ENCODE peak calls at places on chromosomes 2 and 18, in five cellular contexts. E is endothelial cell of umbilical vein, D is HepG2, M is WTC11, V is HCT116. J is an unnamed sample.

GRCh38 chr2:109297566-109298205 is 168.7 kb downstream of the SH3RF3 start:
- DNase-seq in E (no peak), D (no peak), M (no peak), V (no peak), J (no peak)

GRCh38 chr2:54570925-54571694 is 115.0 kb downstream of the SPTBN1 start:
- DNase-seq in E (peak; percentile 84), D (peak; percentile 79), M (no peak), V (no peak), J (peak; percentile 97)

GRCh38 chr2:240531038-240531437 is 26.8 kb downstream of the ANKMY1 start:
- DNase-seq in E (no peak), D (no peak), M (no peak), V (no peak), J (no peak)

GRCh38 chr2:189287982-189288494 is 108.5 kb upstream of the COL5A2 start:
- DNase-seq in E (peak; percentile 82), D (peak; percentile 49), M (no peak), V (peak; percentile 34), J (peak; percentile 39)

GRCh38 chr2:206693399-206694137 is 24.6 kb downstream of the DYTN start:
- DNase-seq in E (peak; percentile 71), D (peak; percentile 65), M (no peak), V (peak; percentile 75), J (peak; percentile 75)

GRCh38 chr2:231640646-231641111 is 48.0 kb downstream of the TEX44 start:
- DNase-seq in E (peak; percentile 35), D (no peak), M (no peak), V (peak; percentile 65), J (peak; percentile 74)

GRCh38 chr2:68195096-68195495 is 37.4 kb downstream of the PNO1 start:
- DNase-seq in E (peak; percentile 59), D (no peak), M (no peak), V (no peak), J (no peak)

GRCh38 chr2:66433945-66434678 is 813 bp upstream of the MEIS1 start:
- DNase-seq in E (peak; percentile 86), D (peak; percentile 33), M (peak; percentile 67), V (no peak), J (peak; percentile 68)

GRCh38 chr2:99488999-99489757 is 639 bp downstream of the REV1 start:
- DNase-seq in E (peak; percentile 61), D (peak; percentile 65), M (peak; percentile 54), V (no peak), J (peak; percentile 78)

DNA sequence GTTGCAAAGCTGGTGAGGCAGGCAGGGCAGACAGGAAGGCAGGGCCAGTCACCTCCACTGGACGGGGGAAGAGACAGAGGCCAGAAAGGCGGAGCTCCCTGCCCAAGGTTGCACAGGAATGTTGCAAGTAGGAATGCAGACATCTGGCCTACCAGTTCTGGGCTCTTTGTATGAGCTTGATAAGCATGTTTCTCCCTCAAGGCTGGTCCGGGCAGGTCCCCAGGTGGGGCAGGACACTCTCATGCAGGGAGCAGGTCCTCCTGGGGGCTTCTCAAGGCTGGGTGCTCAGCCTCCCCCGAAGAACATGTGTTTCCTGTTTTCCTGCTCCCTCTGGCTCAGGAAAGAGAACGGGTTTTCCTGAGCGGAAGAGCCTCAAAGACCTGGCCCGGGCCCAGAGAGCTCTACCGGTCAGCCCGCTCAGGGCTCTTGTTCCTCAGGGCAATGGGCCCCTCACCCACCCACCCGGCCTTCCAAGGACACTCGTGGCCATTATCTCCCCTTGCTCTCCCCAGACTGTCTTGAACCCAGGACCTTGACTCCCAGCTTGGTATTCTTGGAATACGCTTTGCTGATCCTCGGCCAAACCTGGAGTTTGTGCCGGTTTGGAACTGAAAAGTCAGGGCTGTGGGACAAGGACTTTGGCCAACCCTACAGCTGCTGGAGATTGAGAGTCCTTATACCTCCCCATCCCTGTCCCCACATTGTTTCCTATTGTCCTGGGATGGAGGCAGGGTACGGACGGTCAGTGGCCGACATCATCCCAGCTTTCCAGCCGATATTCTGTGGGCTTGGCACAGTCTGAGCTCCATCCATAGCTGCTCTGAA is 87.7 kb upstream of the HAAO start:
- DNase-seq in E (peak; percentile 95), D (no peak), M (no peak), V (no peak), J (no peak)
- TF ChIP-seq MAX in E (peak; percentile 44), D (no peak), M (no peak), V (no peak), J (no peak)

GRCh38 chr2:94759211-94759610 is 112.0 kb upstream of the TEKT4 start:
- DNase-seq in E (no peak), D (peak; percentile 44), M (no peak), V (peak; percentile 23), J (peak; percentile 77)
- TF ChIP-seq CTCF in E (no peak), D (peak; percentile 21), M (no peak), V (peak; percentile 17), J (peak; percentile 44)

DNA sequence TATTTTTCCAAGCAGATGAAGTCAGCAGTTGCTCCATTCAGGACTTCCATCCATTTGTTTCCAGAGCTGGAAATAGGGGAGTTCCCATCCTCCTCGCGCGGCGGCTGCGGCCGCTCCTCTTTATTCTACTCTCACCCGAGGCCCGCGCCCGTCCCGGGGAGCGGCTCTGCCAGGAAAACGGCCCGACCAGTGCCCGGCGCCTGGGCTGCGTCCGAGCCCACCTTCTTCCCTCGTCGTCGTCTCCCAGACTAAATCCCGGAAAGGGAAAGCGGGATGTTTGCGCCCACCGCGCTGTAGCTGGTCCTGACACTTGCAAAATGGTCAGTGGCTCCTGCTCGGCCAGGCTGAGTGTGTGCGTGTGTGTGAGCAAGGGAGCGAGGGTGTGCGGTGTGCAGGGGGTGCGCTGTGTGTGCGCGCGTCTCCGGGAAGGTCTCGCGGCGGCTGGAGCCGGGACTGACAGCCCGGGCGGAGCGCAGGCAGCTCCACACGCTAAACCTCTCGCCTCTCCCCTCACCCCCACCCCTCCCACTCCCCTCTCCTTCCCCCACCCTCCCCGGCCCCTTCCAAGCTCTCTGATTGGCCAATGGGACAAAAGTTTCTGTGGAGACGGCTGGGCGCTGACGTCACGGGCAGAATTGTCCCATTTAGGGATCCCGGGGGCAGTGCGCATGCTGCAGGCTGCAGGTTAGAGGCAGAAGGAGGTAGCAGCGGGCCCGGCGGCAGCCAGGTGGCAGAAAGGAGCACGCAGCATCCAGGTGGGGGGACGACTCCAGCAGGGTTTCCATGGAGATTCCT is at the start of gene NOL4:
- DNase-seq in E (peak; percentile 19), D (peak; percentile 51), M (peak; percentile 99), V (no peak), J (no peak)
- TF ChIP-seq MAX in E (no peak), D (no peak), M (peak; percentile 15), V (no peak), J (no peak)

GRCh38 chr2:212686285-212686895 is 147.8 kb upstream of the ERBB4 start:
- DNase-seq in E (peak; percentile 67), D (peak; percentile 49), M (peak; percentile 56), V (peak; percentile 44), J (peak; percentile 65)
- TF ChIP-seq CTCF in E (peak; percentile 68), D (peak; percentile 78), M (peak; percentile 69), V (peak; percentile 84), J (peak; percentile 64)

DNA sequence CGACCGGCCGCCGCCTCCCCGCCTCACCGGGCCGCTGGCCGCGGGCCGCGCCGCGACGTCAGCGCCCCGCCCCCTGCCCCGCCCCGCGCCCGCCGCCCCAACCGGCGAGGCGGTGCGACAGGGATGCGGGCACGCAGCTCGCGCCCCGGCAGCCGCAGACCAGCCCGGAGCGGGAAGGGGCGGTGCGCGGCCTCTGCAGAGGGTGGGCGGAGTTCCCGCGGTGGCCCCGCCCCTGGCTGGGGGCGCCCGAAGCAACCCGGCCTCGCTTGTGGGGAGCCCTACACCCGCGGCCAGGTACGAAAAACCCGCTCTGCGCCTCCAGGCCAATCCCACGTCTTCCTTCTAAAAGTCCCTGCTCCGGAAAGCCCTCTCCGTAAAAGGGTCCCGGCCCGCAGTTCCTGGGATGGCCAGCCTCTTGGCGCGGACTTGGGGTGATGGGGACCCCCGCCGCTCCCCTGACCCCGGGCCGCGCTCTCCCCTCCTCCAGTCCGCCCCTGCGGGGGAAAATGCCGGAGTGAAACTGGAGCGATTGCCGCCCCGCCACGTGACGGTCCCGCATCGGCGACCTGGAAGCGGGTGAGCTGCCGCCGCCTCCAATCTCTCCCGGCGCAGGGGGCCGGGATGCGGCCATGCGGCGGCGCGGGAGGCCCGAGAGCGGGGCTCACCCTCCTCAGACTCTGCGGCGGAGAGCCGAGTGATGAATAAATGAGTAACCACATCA is at the start of gene RAB11FIP5:
- DNase-seq in E (peak; percentile 70), D (peak; percentile 57), M (peak; percentile 86), V (peak; percentile 23), J (peak; percentile 67)
- TF ChIP-seq MAX in E (no peak), D (peak; percentile 78), M (peak; percentile 64), V (peak; percentile 76), J (no peak)

GRCh38 chr2:25091265-25091664 is 49.4 kb downstream of the EFR3B start:
- DNase-seq in E (no peak), D (no peak), M (no peak), V (no peak), J (no peak)

GRCh38 chr2:25090801-25091200 is 48.9 kb downstream of the EFR3B start:
- DNase-seq in E (no peak), D (no peak), M (no peak), V (no peak), J (no peak)

GRCh38 chr2:25086070-25086560 is 44.2 kb downstream of the EFR3B start:
- DNase-seq in E (no peak), D (no peak), M (no peak), V (no peak), J (no peak)

GRCh38 chr2:25089605-25090424 is 47.9 kb downstream of the EFR3B start:
- DNase-seq in E (no peak), D (no peak), M (no peak), V (no peak), J (no peak)

DNA sequence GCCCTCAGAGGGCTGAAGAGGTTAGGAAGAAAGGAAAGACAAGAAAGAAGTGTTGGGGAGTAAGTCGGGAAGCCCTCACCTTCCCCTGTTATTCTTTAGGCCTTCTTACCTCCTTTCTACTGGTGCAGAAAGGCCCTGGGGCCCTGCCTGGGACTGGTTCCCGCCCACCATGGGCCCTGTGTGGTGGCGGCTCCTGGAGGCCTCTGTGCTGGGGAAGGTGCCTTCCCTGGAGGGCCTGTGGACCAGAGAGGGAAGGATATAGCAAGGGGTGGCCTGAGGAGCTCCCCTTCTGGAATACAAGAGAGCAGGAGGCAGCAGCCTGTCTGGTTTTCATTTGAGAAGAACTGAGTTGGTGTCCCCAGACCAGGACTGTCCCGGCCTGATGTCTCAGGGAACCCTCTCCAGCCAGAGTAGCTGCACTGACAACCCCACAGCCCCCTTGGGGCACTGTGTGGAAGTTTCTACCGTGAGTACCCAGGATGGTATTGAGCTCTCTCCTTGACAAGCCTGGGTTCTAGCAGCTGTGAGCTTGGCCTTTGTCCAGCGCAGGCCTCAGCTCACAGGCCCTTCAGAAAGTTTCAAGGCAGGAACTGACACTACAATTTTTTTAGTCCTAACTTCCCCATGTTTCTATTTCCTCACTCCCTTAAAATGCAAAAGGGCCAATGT is 47.1 kb downstream of the EFR3B start:
- DNase-seq in E (no peak), D (no peak), M (no peak), V (no peak), J (no peak)
- TF ChIP-seq CTCF in E (no peak), D (no peak), M (no peak), V (no peak), J (no peak)

GRCh38 chr2:37454851-37455762 is 110.7 kb downstream of the QPCT start:
- DNase-seq in E (peak; percentile 95), D (no peak), M (no peak), V (no peak), J (no peak)
- TF ChIP-seq MAX in E (no peak), D (no peak), M (no peak), V (no peak), J (no peak)

DNA sequence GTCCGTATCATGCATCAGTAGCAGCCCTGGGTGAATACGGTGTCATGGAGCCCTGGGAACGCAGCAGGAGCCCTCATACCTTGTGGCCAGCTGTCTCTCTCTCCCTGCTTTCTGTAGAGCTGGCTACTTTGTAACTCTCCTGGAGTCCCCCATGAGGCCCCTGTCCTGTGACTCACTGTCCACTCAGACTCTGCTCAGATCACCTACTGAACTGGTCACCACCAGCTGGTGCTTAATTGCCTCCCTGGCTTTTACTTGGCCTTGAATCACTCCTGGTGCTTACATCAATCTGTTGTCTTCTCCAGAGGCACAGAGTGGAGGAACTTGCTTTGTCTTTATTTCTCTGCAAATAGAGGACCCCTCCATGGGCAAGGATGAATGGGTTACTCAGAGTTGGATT is 172.7 kb downstream of the HRH4 start:
- DNase-seq in E (no peak), D (no peak), M (no peak), V (no peak), J (no peak)
- TF ChIP-seq CTCF in E (no peak), D (no peak), M (no peak), V (no peak), J (no peak)

J was measured in NB4.